ENCODE peak calls at places on chromosomes 4 and X, in six cellular contexts. A is endothelial cell of umbilical vein, V is GM12878, C is A549, P is HepG2, Z is K562. H is an unnamed sample.

GRCh38 chrX:17535229-17535628 is 160.2 kb downstream of the NHS start:
- DNase-seq in P (peak; percentile 18), Z (peak; percentile 42), C (no peak), A (peak; percentile 49), V (no peak), H (peak; percentile 40)

GRCh38 chr4:134202557-134202956 is 968 bp upstream of the PABPC4L start:
- DNase-seq in P (no peak), V (no peak), Z (no peak), C (no peak), A (peak; percentile 14), H (no peak)

GRCh38 chr4:11632488-11632887 is 203.8 kb upstream of the HS3ST1 start:
- DNase-seq in Z (no peak), C (no peak), A (no peak), P (no peak), V (no peak), H (no peak)

GRCh38 chrX:78316310-78316709 is 11.1 kb downstream of the CYSLTR1 start:
- DNase-seq in P (no peak), C (no peak), Z (no peak), V (no peak), A (no peak), H (no peak)

GRCh38 chrX:123081766-123082165 is 102.3 kb upstream of the GRIA3 start:
- DNase-seq in A (no peak), C (no peak), V (no peak), P (no peak), Z (no peak), H (no peak)

GRCh38 chr4:184977747-184978146 is 40.5 kb upstream of the HELT start:
- DNase-seq in V (no peak), Z (no peak), A (no peak), P (no peak), C (no peak), H (no peak)

GRCh38 chr4:109009909-109010308 is 247.1 kb upstream of the ETNPPL start:
- DNase-seq in Z (no peak), A (no peak), C (no peak), P (no peak), V (no peak), H (no peak)

GRCh38 chr4:181578911-181579310 is 664.3 kb upstream of the TENM3 start:
- DNase-seq in Z (no peak), A (no peak), C (no peak), V (no peak), P (no peak), H (no peak)

GRCh38 chr4:56434599-56435000 is 815 bp downstream of the PPAT start:
- DNase-seq in Z (peak; percentile 81), P (no peak), V (no peak), C (peak; percentile 41), A (peak; percentile 72), H (no peak)

GRCh38 chr4:159103406-159104131 is 690 bp downstream of the RAPGEF2 start:
- DNase-seq in A (peak; percentile 29), V (no peak), P (no peak), C (peak; percentile 21), Z (peak; percentile 65), H (peak; percentile 42)

GRCh38 chrX:54807524-54808108 is at the start of gene MAGED2:
- DNase-seq in C (no peak), A (peak; percentile 68), P (no peak), Z (peak; percentile 17), V (no peak), H (peak; percentile 26)

GRCh38 chr4:22515888-22516541 is at the start of gene ADGRA3:
- DNase-seq in C (peak; percentile 50), Z (peak; percentile 17), P (peak; percentile 56), A (peak; percentile 81), V (no peak), H (peak; percentile 59)

DNA sequence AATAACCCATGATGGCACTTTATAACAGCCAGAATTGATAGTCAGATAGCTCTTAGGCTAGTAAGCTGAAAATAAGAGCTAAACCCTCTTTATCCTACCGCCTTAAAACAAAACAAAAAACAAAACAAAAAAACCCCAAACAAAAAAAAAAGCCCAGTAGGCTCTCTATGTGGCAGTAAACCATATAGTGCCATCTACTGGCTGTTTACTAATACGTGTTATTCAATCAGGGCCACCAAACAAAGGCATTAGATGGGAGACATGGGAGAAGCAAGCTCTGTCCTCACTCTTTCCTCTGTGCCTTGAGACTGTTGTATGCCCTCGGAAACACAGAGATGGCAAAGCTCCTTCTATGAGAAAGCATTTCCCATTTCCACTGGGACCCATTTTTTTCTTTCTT is 148.8 kb upstream of the MID1 start:
- DNase-seq in C (peak; percentile 32), P (no peak), Z (peak; percentile 20), A (peak; percentile 36), V (no peak), H (peak; percentile 13)
- TF ChIP-seq MYC in C (no peak), P (no peak), Z (no peak), A (no peak), V (no peak), H (no peak)

DNA sequence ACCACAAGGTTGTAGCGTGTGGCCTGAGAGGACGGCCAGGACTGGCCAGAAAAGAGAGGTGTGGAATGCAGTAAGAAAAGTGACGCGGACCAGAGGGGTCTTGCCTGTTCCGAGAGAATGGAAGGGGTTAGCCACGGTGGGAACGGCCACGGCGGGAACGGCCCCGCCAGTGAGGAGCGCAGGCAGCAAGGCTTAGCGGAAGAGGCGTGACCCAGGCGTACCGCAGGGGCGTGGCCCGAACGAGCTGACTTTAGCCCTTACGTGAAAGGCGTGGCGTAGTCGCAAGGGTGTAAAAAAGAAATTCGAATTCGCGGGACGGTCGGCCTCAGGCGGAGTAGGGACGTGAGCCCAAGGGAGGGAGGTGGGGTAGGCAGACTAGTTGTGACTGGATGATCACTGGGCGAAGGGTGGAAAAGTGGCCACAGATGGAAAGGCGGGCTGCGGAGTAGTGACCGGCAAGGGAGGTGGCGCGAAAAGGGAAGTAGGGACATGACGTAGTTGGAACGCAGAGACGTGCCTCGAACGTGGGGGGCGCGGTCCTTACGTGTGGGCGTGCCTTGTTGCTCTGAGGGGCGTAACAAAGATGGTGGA is 10.4 kb upstream of the CLTRN start:
- DNase-seq in V (peak; percentile 89), C (peak; percentile 51), Z (peak; percentile 93), P (peak; percentile 76), A (peak; percentile 93), H (peak; percentile 90)
- TF ChIP-seq POLR2A in V (peak; percentile 83), C (no peak), Z (peak; percentile 96), P (peak; percentile 52), A (peak; percentile 24), H (peak; percentile 38)

GRCh38 chrX:5575407-5575806 is 653.3 kb downstream of the NLGN4X start:
- DNase-seq in Z (no peak), P (no peak), V (no peak), C (no peak), A (no peak), H (no peak)
- TF ChIP-seq MYC in Z (no peak), P (no peak), V (no peak), C (no peak), A (no peak), H (no peak)

GRCh38 chrX:149221246-149221645 is 283.9 kb downstream of the IDS start:
- DNase-seq in V (no peak), P (no peak), A (no peak), Z (no peak), C (no peak), H (no peak)

DNA sequence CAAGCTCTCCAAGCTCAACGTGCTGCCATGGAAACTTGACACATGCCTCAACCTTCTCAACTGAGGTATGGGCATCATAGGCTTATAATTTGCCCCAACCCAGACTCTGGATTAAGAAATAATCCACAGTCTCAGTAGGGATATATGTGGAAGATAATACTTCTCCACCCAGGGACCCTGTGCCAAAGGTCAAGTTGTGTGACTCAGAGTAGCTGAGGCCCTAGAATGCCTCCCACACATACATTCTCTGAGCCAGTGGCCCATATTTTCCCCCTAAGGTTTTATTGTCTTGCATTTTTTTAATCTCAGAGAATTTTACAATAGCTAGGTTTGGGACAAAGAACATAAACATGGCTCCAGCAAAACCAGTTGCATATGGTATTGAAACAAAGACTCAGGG is 283.1 kb downstream of the IDS start:
- DNase-seq in Z (no peak), C (no peak), P (no peak), A (no peak), V (no peak), H (peak; percentile 6)
- TF ChIP-seq POLR2A in Z (no peak), C (no peak), P (no peak), A (no peak), V (no peak), H (no peak)

GRCh38 chrX:67563469-67564448 is 19.9 kb downstream of the AR start:
- DNase-seq in C (no peak), V (no peak), A (no peak), Z (no peak), P (no peak), H (no peak)

GRCh38 chrX:67568769-67569168 is 24.9 kb downstream of the AR start:
- DNase-seq in A (no peak), P (no peak), V (no peak), Z (no peak), C (no peak), H (no peak)

GRCh38 chrX:67564475-67564874 is 20.7 kb downstream of the AR start:
- DNase-seq in A (no peak), C (no peak), P (no peak), Z (no peak), V (no peak), H (no peak)
- TF ChIP-seq MYC in A (no peak), C (no peak), P (no peak), Z (no peak), V (no peak), H (no peak)

H was measured in NB4.